ENCODE peak calls at places on chromosome 21, in six cellular contexts. One of them, this sample, is unnamed.

GRCh38 chr21:24367936-24368335 is 1239.3 kb downstream of the MRPL39 start:
- DNase-seq in IMR-90: peak
- DNase-seq in uterus: no peak
- DNase-seq in suprapubic skin: no peak
- DNase-seq in GM12891: no peak
- DNase-seq in HepG2: no peak
- DNase-seq in this sample: no peak

GRCh38 chr21:32549454-32549853 is 35.9 kb downstream of the TCP10L start:
- DNase-seq in IMR-90: no peak
- DNase-seq in uterus: no peak
- DNase-seq in suprapubic skin: no peak
- DNase-seq in GM12891: no peak
- DNase-seq in HepG2: no peak
- DNase-seq in this sample: no peak

GRCh38 chr21:43333301-43334062 is 93.4 kb downstream of the SIK1 start:
- DNase-seq in IMR-90: peak
- DNase-seq in uterus: peak
- DNase-seq in suprapubic skin: no peak
- DNase-seq in GM12891: no peak
- DNase-seq in HepG2: peak
- DNase-seq in this sample: no peak

GRCh38 chr21:26939532-26940181 is 27.2 kb downstream of the ADAMTS5 start:
- DNase-seq in IMR-90: peak
- DNase-seq in uterus: no peak
- DNase-seq in suprapubic skin: no peak
- DNase-seq in GM12891: no peak
- DNase-seq in HepG2: no peak
- DNase-seq in this sample: no peak

GRCh38 chr21:28148400-28149064 is 844.1 kb downstream of the LTN1 start:
- DNase-seq in IMR-90: peak
- DNase-seq in uterus: no peak
- DNase-seq in suprapubic skin: no peak
- DNase-seq in GM12891: no peak
- DNase-seq in HepG2: no peak
- DNase-seq in this sample: no peak

GRCh38 chr21:36718951-36719501 is 20.1 kb downstream of the SIM2 start:
- DNase-seq in IMR-90: no peak
- DNase-seq in uterus: no peak
- DNase-seq in suprapubic skin: peak
- DNase-seq in GM12891: no peak
- DNase-seq in HepG2: peak
- DNase-seq in this sample: no peak

GRCh38 chr21:28436286-28436932 is 556.3 kb downstream of the LTN1 start:
- DNase-seq in IMR-90: peak
- DNase-seq in uterus: peak
- DNase-seq in suprapubic skin: no peak
- DNase-seq in GM12891: no peak
- DNase-seq in HepG2: no peak
- DNase-seq in this sample: no peak

GRCh38 chr21:34501716-34502115 is 10.3 kb downstream of the KCNE1 start:
- DNase-seq in IMR-90: no peak
- DNase-seq in uterus: no peak
- DNase-seq in suprapubic skin: no peak
- DNase-seq in GM12891: no peak
- DNase-seq in HepG2: peak
- DNase-seq in this sample: no peak

GRCh38 chr21:28714795-28715464 is 277.7 kb downstream of the LTN1 start:
- DNase-seq in IMR-90: peak
- DNase-seq in uterus: no peak
- DNase-seq in suprapubic skin: no peak
- DNase-seq in GM12891: no peak
- DNase-seq in HepG2: no peak
- DNase-seq in this sample: no peak

GRCh38 chr21:26119906-26120305 is 50.7 kb downstream of the APP start:
- DNase-seq in IMR-90: no peak
- DNase-seq in uterus: no peak
- DNase-seq in suprapubic skin: no peak
- DNase-seq in GM12891: no peak
- DNase-seq in HepG2: no peak
- DNase-seq in this sample: no peak

GRCh38 chr21:37636152-37636860 is 269.7 kb downstream of the DYRK1A start:
- DNase-seq in IMR-90: peak
- DNase-seq in uterus: peak
- DNase-seq in suprapubic skin: no peak
- DNase-seq in GM12891: no peak
- DNase-seq in HepG2: no peak
- DNase-seq in this sample: no peak

GRCh38 chr21:35473496-35473895 is 424.4 kb upstream of the RUNX1 start:
- DNase-seq in IMR-90: no peak
- DNase-seq in uterus: no peak
- DNase-seq in suprapubic skin: no peak
- DNase-seq in GM12891: no peak
- DNase-seq in HepG2: no peak
- DNase-seq in this sample: no peak

GRCh38 chr21:31837613-31838390 is 35.0 kb upstream of the HUNK start:
- DNase-seq in IMR-90: no peak
- DNase-seq in uterus: no peak
- DNase-seq in suprapubic skin: no peak
- DNase-seq in GM12891: no peak
- DNase-seq in HepG2: no peak
- DNase-seq in this sample: no peak

GRCh38 chr21:25639922-25640670 is 1.0 kb downstream of the JAM2 start:
- DNase-seq in IMR-90: no peak
- DNase-seq in uterus: peak
- DNase-seq in suprapubic skin: peak
- DNase-seq in GM12891: no peak
- DNase-seq in HepG2: no peak
- DNase-seq in this sample: peak

GRCh38 chr21:18041012-18041411 is 203.6 kb upstream of the CHODL start:
- DNase-seq in IMR-90: no peak
- DNase-seq in uterus: no peak
- DNase-seq in suprapubic skin: no peak
- DNase-seq in GM12891: no peak
- DNase-seq in HepG2: peak
- DNase-seq in this sample: no peak

GRCh38 chr21:33993286-33994231 is 78.0 kb upstream of the ATP5PO start:
- DNase-seq in IMR-90: no peak
- DNase-seq in uterus: peak
- DNase-seq in suprapubic skin: no peak
- DNase-seq in GM12891: no peak
- DNase-seq in HepG2: no peak
- DNase-seq in this sample: no peak

GRCh38 chr21:34204021-34204420 is 130.6 kb downstream of the MRPS6 start:
- DNase-seq in IMR-90: no peak
- DNase-seq in uterus: no peak
- DNase-seq in suprapubic skin: no peak
- DNase-seq in GM12891: no peak
- DNase-seq in HepG2: no peak
- DNase-seq in this sample: no peak

GRCh38 chr21:46564391-46564790 is 40.5 kb downstream of the S100B start:
- DNase-seq in IMR-90: no peak
- DNase-seq in uterus: no peak
- DNase-seq in suprapubic skin: no peak
- DNase-seq in GM12891: no peak
- DNase-seq in HepG2: no peak
- DNase-seq in this sample: no peak

DNA sequence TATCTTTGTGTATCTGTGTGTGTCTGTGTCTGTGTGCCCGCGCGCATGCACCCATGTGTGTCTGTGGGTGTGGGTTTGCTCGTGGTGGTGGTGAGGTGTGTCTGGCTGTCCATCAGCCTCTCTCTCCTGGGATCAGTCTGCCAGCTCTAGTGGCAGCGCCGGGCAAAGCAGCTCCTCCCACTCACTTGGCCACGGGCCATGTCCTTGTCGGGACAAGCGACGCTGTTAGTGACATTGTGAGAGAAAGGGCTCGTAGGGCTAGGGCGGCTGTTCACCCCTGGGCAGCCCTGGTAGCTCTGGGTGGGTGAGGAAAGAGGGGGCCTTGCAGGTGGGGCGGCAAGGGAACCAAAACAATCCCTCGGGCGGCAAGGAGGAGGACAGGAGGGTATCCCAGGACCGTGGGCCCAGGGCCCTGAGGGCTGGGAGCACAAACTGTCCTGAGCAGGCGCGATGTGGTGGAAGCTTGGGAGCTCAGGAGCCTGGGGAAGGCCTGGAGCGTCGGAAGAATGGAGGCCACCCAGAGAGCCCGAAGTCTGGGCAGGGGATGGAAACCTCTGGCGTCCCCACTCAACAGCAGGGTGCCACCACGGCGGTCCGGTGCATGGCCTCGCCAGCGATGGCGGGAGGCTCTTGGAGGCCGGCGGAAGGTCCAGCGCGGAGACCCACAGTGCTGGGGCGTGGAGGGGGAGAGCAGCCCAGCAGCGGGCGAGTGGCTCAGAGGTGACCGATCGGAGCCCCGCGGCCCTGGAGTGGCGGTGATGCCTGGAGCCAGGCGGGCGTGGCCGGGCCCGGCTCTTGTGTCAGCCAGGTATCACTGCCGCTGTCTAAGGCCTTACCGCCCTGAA is 140.5 kb downstream of the LIPI start:
- DNase-seq in IMR-90: no peak
- DNase-seq in uterus: no peak
- DNase-seq in suprapubic skin: no peak
- DNase-seq in GM12891: no peak
- DNase-seq in HepG2: no peak
- DNase-seq in this sample: no peak
- TF ChIP-seq POLR2A in IMR-90: no peak
- TF ChIP-seq POLR2A in uterus: no peak
- TF ChIP-seq POLR2A in suprapubic skin: no peak
- TF ChIP-seq POLR2A in GM12891: no peak
- TF ChIP-seq POLR2A in HepG2: no peak
- TF ChIP-seq POLR2A in this sample: no peak

GRCh38 chr21:38987551-38988210 is 182.0 kb downstream of the ETS2 start:
- DNase-seq in IMR-90: no peak
- DNase-seq in uterus: no peak
- DNase-seq in suprapubic skin: no peak
- DNase-seq in GM12891: no peak
- DNase-seq in HepG2: no peak
- DNase-seq in this sample: no peak

GRCh38 chr21:38989097-38989744 is 183.5 kb downstream of the ETS2 start:
- DNase-seq in IMR-90: no peak
- DNase-seq in uterus: no peak
- DNase-seq in suprapubic skin: no peak
- DNase-seq in GM12891: no peak
- DNase-seq in HepG2: no peak
- DNase-seq in this sample: no peak

GRCh38 chr21:38988211-38989096 is 182.7 kb downstream of the ETS2 start:
- DNase-seq in IMR-90: no peak
- DNase-seq in uterus: no peak
- DNase-seq in suprapubic skin: no peak
- DNase-seq in GM12891: no peak
- DNase-seq in HepG2: no peak
- DNase-seq in this sample: no peak

GRCh38 chr21:38990424-38990794 is 184.7 kb downstream of the ETS2 start:
- DNase-seq in IMR-90: no peak
- DNase-seq in uterus: no peak
- DNase-seq in suprapubic skin: no peak
- DNase-seq in GM12891: no peak
- DNase-seq in HepG2: peak
- DNase-seq in this sample: no peak

GRCh38 chr21:38989745-38990423 is 184.2 kb downstream of the ETS2 start:
- DNase-seq in IMR-90: peak
- DNase-seq in uterus: peak
- DNase-seq in suprapubic skin: no peak
- DNase-seq in GM12891: no peak
- DNase-seq in HepG2: peak
- DNase-seq in this sample: no peak
- TF ChIP-seq POLR2A in IMR-90: no peak
- TF ChIP-seq POLR2A in uterus: no peak
- TF ChIP-seq POLR2A in suprapubic skin: no peak
- TF ChIP-seq POLR2A in GM12891: no peak
- TF ChIP-seq POLR2A in HepG2: no peak
- TF ChIP-seq POLR2A in this sample: no peak

DNA sequence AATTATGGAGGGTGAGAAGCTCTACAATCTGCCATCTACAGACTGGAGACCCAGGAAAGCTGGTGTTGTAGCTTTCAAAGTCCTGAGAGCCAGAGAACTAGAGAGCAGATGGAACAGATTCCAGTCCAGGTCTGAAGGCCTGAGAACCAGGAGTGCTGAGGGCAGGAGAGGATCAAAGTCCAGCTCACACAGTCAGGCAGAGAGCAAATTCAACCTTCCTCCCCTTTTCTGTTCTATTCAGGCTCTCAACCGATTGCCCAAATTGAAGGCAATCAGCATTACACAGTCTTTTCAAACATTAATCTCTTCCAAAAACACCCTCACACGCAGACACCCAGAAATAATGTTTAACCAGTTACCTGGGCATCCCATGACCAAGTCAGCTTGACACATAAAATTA is 2.5 kb upstream of the TMPRSS2 start:
- DNase-seq in IMR-90: no peak
- DNase-seq in uterus: no peak
- DNase-seq in suprapubic skin: no peak
- DNase-seq in GM12891: no peak
- DNase-seq in HepG2: peak
- DNase-seq in this sample: no peak
- TF ChIP-seq POLR2A in IMR-90: no peak
- TF ChIP-seq POLR2A in uterus: no peak
- TF ChIP-seq POLR2A in suprapubic skin: no peak
- TF ChIP-seq POLR2A in GM12891: no peak
- TF ChIP-seq POLR2A in HepG2: no peak
- TF ChIP-seq POLR2A in this sample: no peak

GRCh38 chr21:45105906-45106485 is 31.6 kb downstream of the ADARB1 start:
- DNase-seq in IMR-90: no peak
- DNase-seq in uterus: no peak
- DNase-seq in suprapubic skin: no peak
- DNase-seq in GM12891: no peak
- DNase-seq in HepG2: no peak
- DNase-seq in this sample: no peak

GRCh38 chr21:45104560-45104959 is 30.2 kb downstream of the ADARB1 start:
- DNase-seq in IMR-90: no peak
- DNase-seq in uterus: no peak
- DNase-seq in suprapubic skin: no peak
- DNase-seq in GM12891: no peak
- DNase-seq in HepG2: no peak
- DNase-seq in this sample: no peak

GRCh38 chr21:45100866-45101265 is 26.5 kb downstream of the ADARB1 start:
- DNase-seq in IMR-90: no peak
- DNase-seq in uterus: no peak
- DNase-seq in suprapubic skin: no peak
- DNase-seq in GM12891: no peak
- DNase-seq in HepG2: no peak
- DNase-seq in this sample: no peak

GRCh38 chr21:45102391-45102932 is 28.1 kb downstream of the ADARB1 start:
- DNase-seq in IMR-90: no peak
- DNase-seq in uterus: no peak
- DNase-seq in suprapubic skin: no peak
- DNase-seq in GM12891: no peak
- DNase-seq in HepG2: no peak
- DNase-seq in this sample: no peak

DNA sequence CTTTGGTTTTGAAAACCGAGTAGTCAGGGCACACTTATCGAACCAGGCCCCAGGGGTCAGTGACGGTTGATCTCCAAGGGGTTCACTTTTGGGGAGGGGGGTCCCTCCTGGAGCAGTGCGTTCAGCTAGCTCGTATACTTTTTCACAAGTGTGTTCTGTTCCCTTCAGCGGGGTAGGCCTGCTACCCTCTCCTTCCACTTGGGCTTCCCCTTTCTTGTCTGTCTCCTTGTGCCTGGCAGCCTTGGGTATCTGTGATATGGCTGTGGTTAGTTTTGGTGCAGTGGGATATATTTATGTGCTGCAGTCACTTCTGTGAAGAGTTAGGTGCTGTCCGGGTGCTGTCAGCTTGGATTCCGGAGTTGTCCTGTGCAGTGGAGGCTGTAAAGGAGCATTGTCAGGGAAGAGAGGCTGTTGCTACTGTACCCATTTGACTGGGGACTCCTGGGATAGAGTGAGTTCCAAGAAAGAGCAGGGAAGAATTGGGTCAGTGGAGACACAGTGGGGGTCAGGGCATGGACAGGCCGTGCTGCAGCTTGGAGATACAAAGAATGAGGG is 29.7 kb downstream of the ADARB1 start:
- DNase-seq in IMR-90: no peak
- DNase-seq in uterus: no peak
- DNase-seq in suprapubic skin: no peak
- DNase-seq in GM12891: no peak
- DNase-seq in HepG2: no peak
- DNase-seq in this sample: no peak
- TF ChIP-seq POLR2A in IMR-90: no peak
- TF ChIP-seq POLR2A in uterus: no peak
- TF ChIP-seq POLR2A in suprapubic skin: no peak
- TF ChIP-seq POLR2A in GM12891: no peak
- TF ChIP-seq POLR2A in HepG2: no peak
- TF ChIP-seq POLR2A in this sample: no peak

This sample was measured in GM12892.